ENCODE peak calls at places on chromosomes 11 and 22, in nine cellular contexts. One of them, this sample, is unnamed.

GRCh38 chr22:23497016-23497885 is 82.8 kb downstream of the IGLL1 start:
- DNase-seq in BE2C: no peak
- DNase-seq in spleen: no peak
- DNase-seq in stimulated activated CD4-positive, alpha-beta T cell treated with anti-CD3 and anti-CD28 coated beads, Interleukin-4, amount 100 ng/mL, for 1 hour: no peak
- DNase-seq in GM23338: no peak
- DNase-seq in NCI-H1105 treated with DMSO at 0.1 percent for 48 hours: no peak
- DNase-seq in heart right ventricle: no peak
- DNase-seq in T-helper 17 cell: no peak
- DNase-seq in nephron progenitor cell: no peak
- DNase-seq in this sample: peak

GRCh38 chr11:117833401-117833891 is 8.9 kb upstream of the FXYD2 start:
- DNase-seq in T-helper 17 cell: no peak
- DNase-seq in BE2C: no peak
- DNase-seq in spleen: peak
- DNase-seq in stimulated activated CD4-positive, alpha-beta T cell treated with anti-CD3 and anti-CD28 coated beads, Interleukin-4, amount 100 ng/mL, for 1 hour: no peak
- DNase-seq in NCI-H1105 treated with DMSO at 0.1 percent for 48 hours: peak
- DNase-seq in GM23338: no peak
- DNase-seq in heart right ventricle: peak
- DNase-seq in nephron progenitor cell: no peak
- DNase-seq in this sample: peak

GRCh38 chr11:31702966-31703365 is 108.2 kb downstream of the PAX6 start:
- DNase-seq in stimulated activated CD4-positive, alpha-beta T cell treated with anti-CD3 and anti-CD28 coated beads, Interleukin-4, amount 100 ng/mL, for 1 hour: no peak
- DNase-seq in heart right ventricle: no peak
- DNase-seq in nephron progenitor cell: no peak
- DNase-seq in GM23338: no peak
- DNase-seq in spleen: no peak
- DNase-seq in T-helper 17 cell: no peak
- DNase-seq in NCI-H1105 treated with DMSO at 0.1 percent for 48 hours: peak
- DNase-seq in BE2C: no peak
- DNase-seq in this sample: peak

GRCh38 chr11:12430912-12431311 is 53.5 kb downstream of the PARVA start:
- DNase-seq in spleen: no peak
- DNase-seq in stimulated activated CD4-positive, alpha-beta T cell treated with anti-CD3 and anti-CD28 coated beads, Interleukin-4, amount 100 ng/mL, for 1 hour: no peak
- DNase-seq in T-helper 17 cell: no peak
- DNase-seq in NCI-H1105 treated with DMSO at 0.1 percent for 48 hours: no peak
- DNase-seq in nephron progenitor cell: no peak
- DNase-seq in heart right ventricle: peak
- DNase-seq in GM23338: no peak
- DNase-seq in BE2C: no peak
- DNase-seq in this sample: peak

GRCh38 chr11:32843544-32843943 is 13.8 kb downstream of the PRRG4 start:
- DNase-seq in stimulated activated CD4-positive, alpha-beta T cell treated with anti-CD3 and anti-CD28 coated beads, Interleukin-4, amount 100 ng/mL, for 1 hour: no peak
- DNase-seq in GM23338: no peak
- DNase-seq in heart right ventricle: no peak
- DNase-seq in T-helper 17 cell: no peak
- DNase-seq in BE2C: no peak
- DNase-seq in NCI-H1105 treated with DMSO at 0.1 percent for 48 hours: no peak
- DNase-seq in nephron progenitor cell: no peak
- DNase-seq in spleen: no peak
- DNase-seq in this sample: no peak

GRCh38 chr22:44936201-44936600 is 73.6 kb downstream of the PHF21B start:
- DNase-seq in BE2C: no peak
- DNase-seq in heart right ventricle: no peak
- DNase-seq in T-helper 17 cell: no peak
- DNase-seq in spleen: no peak
- DNase-seq in stimulated activated CD4-positive, alpha-beta T cell treated with anti-CD3 and anti-CD28 coated beads, Interleukin-4, amount 100 ng/mL, for 1 hour: no peak
- DNase-seq in NCI-H1105 treated with DMSO at 0.1 percent for 48 hours: no peak
- DNase-seq in GM23338: no peak
- DNase-seq in nephron progenitor cell: no peak
- DNase-seq in this sample: no peak

GRCh38 chr22:29334696-29335344 is 19.3 kb upstream of the RASL10A start:
- DNase-seq in NCI-H1105 treated with DMSO at 0.1 percent for 48 hours: no peak
- DNase-seq in stimulated activated CD4-positive, alpha-beta T cell treated with anti-CD3 and anti-CD28 coated beads, Interleukin-4, amount 100 ng/mL, for 1 hour: no peak
- DNase-seq in T-helper 17 cell: no peak
- DNase-seq in heart right ventricle: no peak
- DNase-seq in nephron progenitor cell: no peak
- DNase-seq in spleen: no peak
- DNase-seq in GM23338: no peak
- DNase-seq in BE2C: no peak
- DNase-seq in this sample: peak

GRCh38 chr11:120929664-120930154 is 94.2 kb upstream of the TBCEL start:
- DNase-seq in spleen: no peak
- DNase-seq in nephron progenitor cell: peak
- DNase-seq in stimulated activated CD4-positive, alpha-beta T cell treated with anti-CD3 and anti-CD28 coated beads, Interleukin-4, amount 100 ng/mL, for 1 hour: peak
- DNase-seq in NCI-H1105 treated with DMSO at 0.1 percent for 48 hours: peak
- DNase-seq in heart right ventricle: peak
- DNase-seq in GM23338: peak
- DNase-seq in T-helper 17 cell: peak
- DNase-seq in BE2C: peak
- DNase-seq in this sample: no peak

This sample was measured in osteoblast.